ENCODE peak calls at places on chromosomes 6 and 20, in six cellular contexts. One of them, this sample, is unnamed.

GRCh38 chr6:140001851-140002301 is 627.4 kb upstream of the CITED2 start:
- DNase-seq in neural progenitor cell: no peak
- DNase-seq in iPS-NIHi11: no peak
- DNase-seq in RPMI8226: no peak
- DNase-seq in T follicular helper cell: no peak
- DNase-seq in tibial artery: no peak
- DNase-seq in this sample: no peak

GRCh38 chr20:45470262-45470931 is 844 bp downstream of the WFDC2 start:
- DNase-seq in neural progenitor cell: peak; percentile 65
- DNase-seq in iPS-NIHi11: peak; percentile 65
- DNase-seq in RPMI8226: peak; percentile 20
- DNase-seq in T follicular helper cell: no peak
- DNase-seq in tibial artery: no peak
- DNase-seq in this sample: peak; percentile 86

GRCh38 chr20:12928358-12928754 is 80.4 kb upstream of the SPTLC3 start:
- DNase-seq in neural progenitor cell: no peak
- DNase-seq in iPS-NIHi11: no peak
- DNase-seq in RPMI8226: no peak
- DNase-seq in T follicular helper cell: no peak
- DNase-seq in tibial artery: no peak
- DNase-seq in this sample: no peak

GRCh38 chr20:39960522-39961420 is 728.3 kb downstream of the MAFB start:
- DNase-seq in neural progenitor cell: no peak
- DNase-seq in iPS-NIHi11: peak; percentile 14
- DNase-seq in RPMI8226: no peak
- DNase-seq in T follicular helper cell: no peak
- DNase-seq in tibial artery: no peak
- DNase-seq in this sample: peak; percentile 73

GRCh38 chr6:82906489-82906888 is 159.2 kb downstream of the UBE3D start:
- DNase-seq in neural progenitor cell: peak; percentile 25
- DNase-seq in iPS-NIHi11: no peak
- DNase-seq in RPMI8226: no peak
- DNase-seq in T follicular helper cell: no peak
- DNase-seq in tibial artery: no peak
- DNase-seq in this sample: no peak

GRCh38 chr6:20386218-20386617 is 15.5 kb upstream of the E2F3 start:
- DNase-seq in neural progenitor cell: no peak
- DNase-seq in iPS-NIHi11: no peak
- DNase-seq in RPMI8226: no peak
- DNase-seq in T follicular helper cell: no peak
- DNase-seq in tibial artery: no peak
- DNase-seq in this sample: no peak

GRCh38 chr20:38115205-38115604 is 49.9 kb downstream of the TGM2 start:
- DNase-seq in neural progenitor cell: no peak
- DNase-seq in iPS-NIHi11: no peak
- DNase-seq in RPMI8226: no peak
- DNase-seq in T follicular helper cell: no peak
- DNase-seq in tibial artery: no peak
- DNase-seq in this sample: peak; percentile 13

GRCh38 chr20:61042501-61043385 is 209.3 kb upstream of the CDH4 start:
- DNase-seq in neural progenitor cell: peak; percentile 40
- DNase-seq in iPS-NIHi11: peak; percentile 50
- DNase-seq in RPMI8226: no peak
- DNase-seq in T follicular helper cell: no peak
- DNase-seq in tibial artery: peak; percentile 6
- DNase-seq in this sample: no peak

GRCh38 chr6:2733324-2733723 is 17.4 kb downstream of the MYLK4 start:
- DNase-seq in neural progenitor cell: no peak
- DNase-seq in iPS-NIHi11: no peak
- DNase-seq in RPMI8226: peak; percentile 90
- DNase-seq in T follicular helper cell: no peak
- DNase-seq in tibial artery: peak; percentile 84
- DNase-seq in this sample: no peak

GRCh38 chr6:12230523-12230922 is 59.6 kb upstream of the EDN1 start:
- DNase-seq in neural progenitor cell: no peak
- DNase-seq in iPS-NIHi11: no peak
- DNase-seq in RPMI8226: no peak
- DNase-seq in T follicular helper cell: no peak
- DNase-seq in tibial artery: no peak
- DNase-seq in this sample: no peak

GRCh38 chr6:136344420-136344819 is 54.8 kb upstream of the BCLAF1 start:
- DNase-seq in neural progenitor cell: no peak
- DNase-seq in iPS-NIHi11: no peak
- DNase-seq in RPMI8226: no peak
- DNase-seq in T follicular helper cell: no peak
- DNase-seq in tibial artery: no peak
- DNase-seq in this sample: no peak

GRCh38 chr6:4698901-4699659 is 77.1 kb upstream of the CDYL start:
- DNase-seq in neural progenitor cell: no peak
- DNase-seq in iPS-NIHi11: no peak
- DNase-seq in RPMI8226: no peak
- DNase-seq in T follicular helper cell: no peak
- DNase-seq in tibial artery: no peak
- DNase-seq in this sample: no peak

GRCh38 chr6:33198159-33198852 is 2.2 kb downstream of the RXRB start:
- DNase-seq in neural progenitor cell: no peak
- DNase-seq in iPS-NIHi11: no peak
- DNase-seq in RPMI8226: no peak
- DNase-seq in T follicular helper cell: no peak
- DNase-seq in tibial artery: no peak
- DNase-seq in this sample: no peak

GRCh38 chr6:24963887-24964570 is 28.3 kb upstream of the RIPOR2 start:
- DNase-seq in neural progenitor cell: no peak
- DNase-seq in iPS-NIHi11: no peak
- DNase-seq in RPMI8226: no peak
- DNase-seq in T follicular helper cell: no peak
- DNase-seq in tibial artery: no peak
- DNase-seq in this sample: no peak

GRCh38 chr6:46097381-46097780 is 32.4 kb upstream of the ENPP4 start:
- DNase-seq in neural progenitor cell: no peak
- DNase-seq in iPS-NIHi11: no peak
- DNase-seq in RPMI8226: no peak
- DNase-seq in T follicular helper cell: no peak
- DNase-seq in tibial artery: no peak
- DNase-seq in this sample: no peak

This sample was measured in endodermal cell.